ENCODE peak calls at places on chromosome 7, in eight cellular contexts. One of them, this sample, is unnamed.
A peak's percentile ranks its signal among the peaks of the same experiment; 100 is the strongest.

GRCh38 chr7:11203224-11203623 is 229.6 kb downstream of the PHF14 start:
- DNase-seq in A549: no peak
- DNase-seq in H1: no peak
- DNase-seq in K562: no peak
- DNase-seq in HCT116: no peak
- DNase-seq in SK-N-SH: no peak
- DNase-seq in GM12878: no peak
- DNase-seq in HepG2: no peak
- DNase-seq in this sample: no peak

GRCh38 chr7:17239683-17240521 is 58.5 kb upstream of the AHR start:
- DNase-seq in A549: peak; percentile 35
- DNase-seq in H1: no peak
- DNase-seq in K562: no peak
- DNase-seq in HCT116: peak; percentile 7
- DNase-seq in SK-N-SH: no peak
- DNase-seq in GM12878: no peak
- DNase-seq in HepG2: peak; percentile 91
- DNase-seq in this sample: peak; percentile 75

GRCh38 chr7:98518159-98518947 is 98.7 kb upstream of the NPTX2 start:
- DNase-seq in A549: no peak
- DNase-seq in H1: no peak
- DNase-seq in K562: no peak
- DNase-seq in HCT116: no peak
- DNase-seq in SK-N-SH: no peak
- DNase-seq in GM12878: no peak
- DNase-seq in HepG2: no peak
- DNase-seq in this sample: no peak

GRCh38 chr7:140542226-140542625 is 62.9 kb upstream of the MKRN1 start:
- DNase-seq in A549: no peak
- DNase-seq in H1: no peak
- DNase-seq in K562: no peak
- DNase-seq in HCT116: no peak
- DNase-seq in SK-N-SH: no peak
- DNase-seq in GM12878: no peak
- DNase-seq in HepG2: no peak
- DNase-seq in this sample: peak; percentile 63

GRCh38 chr7:3080106-3080505 is 36.4 kb upstream of the CARD11 start:
- DNase-seq in A549: no peak
- DNase-seq in H1: no peak
- DNase-seq in K562: no peak
- DNase-seq in HCT116: no peak
- DNase-seq in SK-N-SH: no peak
- DNase-seq in GM12878: no peak
- DNase-seq in HepG2: no peak
- DNase-seq in this sample: no peak

GRCh38 chr7:98630149-98630548 is 13.1 kb downstream of the NPTX2 start:
- DNase-seq in A549: no peak
- DNase-seq in H1: no peak
- DNase-seq in K562: no peak
- DNase-seq in HCT116: no peak
- DNase-seq in SK-N-SH: no peak
- DNase-seq in GM12878: no peak
- DNase-seq in HepG2: no peak
- DNase-seq in this sample: no peak

GRCh38 chr7:123711832-123712293 is 36.9 kb downstream of the WASL start:
- DNase-seq in A549: no peak
- DNase-seq in H1: no peak
- DNase-seq in K562: peak; percentile 81
- DNase-seq in HCT116: no peak
- DNase-seq in SK-N-SH: no peak
- DNase-seq in GM12878: no peak
- DNase-seq in HepG2: no peak
- DNase-seq in this sample: no peak

GRCh38 chr7:12564996-12565764 is 5.3 kb upstream of the SCIN start:
- DNase-seq in A549: no peak
- DNase-seq in H1: no peak
- DNase-seq in K562: no peak
- DNase-seq in HCT116: no peak
- DNase-seq in SK-N-SH: no peak
- DNase-seq in GM12878: no peak
- DNase-seq in HepG2: no peak
- DNase-seq in this sample: no peak

GRCh38 chr7:29255839-29256782 is 61.5 kb downstream of the CHN2 start:
- DNase-seq in A549: no peak
- DNase-seq in H1: no peak
- DNase-seq in K562: no peak
- DNase-seq in HCT116: no peak
- DNase-seq in SK-N-SH: no peak
- DNase-seq in GM12878: no peak
- DNase-seq in HepG2: no peak
- DNase-seq in this sample: no peak

GRCh38 chr7:56449762-56450161 is 333.5 kb upstream of the NUPR2 start:
- DNase-seq in A549: no peak
- DNase-seq in H1: no peak
- DNase-seq in K562: no peak
- DNase-seq in HCT116: no peak
- DNase-seq in SK-N-SH: no peak
- DNase-seq in GM12878: no peak
- DNase-seq in HepG2: no peak
- DNase-seq in this sample: no peak

GRCh38 chr7:129423700-129424410 is 10.4 kb upstream of the STRIP2 start:
- DNase-seq in A549: no peak
- DNase-seq in H1: no peak
- DNase-seq in K562: peak; percentile 87
- DNase-seq in HCT116: no peak
- DNase-seq in SK-N-SH: peak; percentile 43
- DNase-seq in GM12878: no peak
- DNase-seq in HepG2: peak; percentile 12
- DNase-seq in this sample: peak; percentile 25

DNA sequence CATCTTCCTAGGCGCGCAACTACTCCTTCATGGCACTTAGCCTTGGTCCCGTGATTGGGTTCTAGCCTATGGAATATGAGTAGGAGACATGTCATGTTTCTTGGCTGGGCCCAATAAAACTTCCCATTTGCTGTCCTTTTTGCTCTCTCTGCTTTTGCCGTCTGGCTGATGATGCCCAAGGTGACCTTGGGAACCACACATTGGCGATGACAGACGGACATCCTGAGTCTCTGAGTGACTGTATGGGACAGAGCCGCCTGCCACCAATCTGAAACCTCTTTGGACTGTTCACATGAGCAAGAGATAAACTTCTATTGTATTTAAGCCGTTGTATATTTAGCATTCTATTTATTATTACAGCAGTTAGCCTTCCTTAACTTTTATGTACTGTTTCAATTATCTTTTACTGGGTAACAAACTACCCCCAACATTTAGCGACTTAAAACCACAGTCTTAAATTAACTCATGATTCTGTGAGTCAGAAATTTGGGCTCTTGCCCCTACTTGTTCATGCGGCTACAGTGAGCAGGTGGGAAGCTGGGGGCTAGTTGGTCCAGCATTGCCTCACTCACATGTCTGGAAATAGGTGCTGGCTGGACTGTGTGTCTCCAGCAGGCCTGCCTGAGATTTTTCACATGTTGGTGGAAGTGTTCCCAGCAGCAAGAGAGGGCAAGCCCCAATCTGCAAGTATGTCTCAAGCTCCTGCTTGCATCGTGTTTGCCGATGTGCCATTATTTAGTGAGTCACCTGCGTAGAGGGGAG is 71.7 kb downstream of the NOD1 start:
- DNase-seq in A549: no peak
- DNase-seq in H1: peak; percentile 34
- DNase-seq in K562: no peak
- DNase-seq in HCT116: no peak
- DNase-seq in SK-N-SH: no peak
- DNase-seq in GM12878: no peak
- DNase-seq in HepG2: no peak
- DNase-seq in this sample: no peak
- TF ChIP-seq RAD21 in A549: no peak
- TF ChIP-seq RAD21 in H1: no peak
- TF ChIP-seq RAD21 in K562: no peak
- TF ChIP-seq RAD21 in HCT116: no peak
- TF ChIP-seq RAD21 in SK-N-SH: no peak
- TF ChIP-seq RAD21 in GM12878: no peak
- TF ChIP-seq RAD21 in HepG2: no peak
- TF ChIP-seq RAD21 in this sample: no peak

GRCh38 chr7:119252962-119253361 is 1020.0 kb upstream of the KCND2 start:
- DNase-seq in A549: no peak
- DNase-seq in H1: no peak
- DNase-seq in K562: no peak
- DNase-seq in HCT116: no peak
- DNase-seq in SK-N-SH: no peak
- DNase-seq in GM12878: no peak
- DNase-seq in HepG2: no peak
- DNase-seq in this sample: no peak

GRCh38 chr7:119256446-119257131 is 1016.4 kb upstream of the KCND2 start:
- DNase-seq in A549: no peak
- DNase-seq in H1: no peak
- DNase-seq in K562: no peak
- DNase-seq in HCT116: no peak
- DNase-seq in SK-N-SH: no peak
- DNase-seq in GM12878: no peak
- DNase-seq in HepG2: no peak
- DNase-seq in this sample: no peak

GRCh38 chr7:119256001-119256400 is 1017.0 kb upstream of the KCND2 start:
- DNase-seq in A549: no peak
- DNase-seq in H1: no peak
- DNase-seq in K562: no peak
- DNase-seq in HCT116: no peak
- DNase-seq in SK-N-SH: no peak
- DNase-seq in GM12878: no peak
- DNase-seq in HepG2: no peak
- DNase-seq in this sample: no peak

DNA sequence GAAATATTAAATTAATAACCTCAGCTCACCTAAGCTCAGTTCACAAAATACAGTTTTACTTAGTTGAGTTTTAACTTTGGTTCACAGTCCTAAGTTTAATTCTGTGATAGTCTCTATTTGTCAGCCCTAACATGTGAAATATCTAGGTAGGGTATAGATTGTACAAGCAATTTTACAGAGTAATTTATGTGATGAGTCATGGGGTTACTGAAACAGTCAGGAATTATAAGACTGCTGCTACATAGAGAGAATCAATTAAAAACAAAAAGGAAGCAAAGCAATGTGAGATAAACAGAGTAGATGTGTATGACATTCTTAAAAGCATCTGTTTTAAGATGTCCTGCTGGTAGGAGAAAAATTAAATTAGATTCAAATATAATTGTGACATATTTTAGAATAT is 1018.2 kb upstream of the KCND2 start:
- DNase-seq in A549: no peak
- DNase-seq in H1: no peak
- DNase-seq in K562: no peak
- DNase-seq in HCT116: no peak
- DNase-seq in SK-N-SH: no peak
- DNase-seq in GM12878: no peak
- DNase-seq in HepG2: no peak
- DNase-seq in this sample: no peak
- TF ChIP-seq RAD21 in A549: no peak
- TF ChIP-seq RAD21 in H1: no peak
- TF ChIP-seq RAD21 in K562: no peak
- TF ChIP-seq RAD21 in HCT116: no peak
- TF ChIP-seq RAD21 in SK-N-SH: no peak
- TF ChIP-seq RAD21 in GM12878: no peak
- TF ChIP-seq RAD21 in HepG2: no peak
- TF ChIP-seq RAD21 in this sample: no peak

DNA sequence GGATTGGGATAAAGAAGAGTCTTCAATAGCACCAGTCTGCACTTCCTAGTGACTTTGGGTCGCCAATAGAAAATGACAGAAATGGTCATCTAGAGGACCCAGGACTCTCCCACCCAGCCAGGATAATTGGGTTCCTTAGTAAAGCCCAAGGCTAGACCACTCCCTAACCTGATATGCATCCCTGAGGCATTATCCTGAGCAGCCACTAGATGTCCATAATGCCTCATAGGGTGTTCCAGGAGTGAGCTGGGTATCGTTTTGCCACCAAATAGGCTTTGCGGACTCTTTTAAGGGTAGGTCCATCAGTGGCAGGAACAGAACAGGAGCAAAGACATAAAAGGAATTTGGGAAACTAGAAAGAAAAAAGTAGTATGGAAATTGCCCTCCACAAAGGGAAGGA is 4.5 kb upstream of the LRRC4 start:
- DNase-seq in A549: peak; percentile 44
- DNase-seq in H1: no peak
- DNase-seq in K562: peak; percentile 42
- DNase-seq in HCT116: no peak
- DNase-seq in SK-N-SH: peak; percentile 74
- DNase-seq in GM12878: no peak
- DNase-seq in HepG2: peak; percentile 21
- DNase-seq in this sample: no peak
- TF ChIP-seq RAD21 in A549: peak; percentile 48
- TF ChIP-seq RAD21 in H1: peak; percentile 83
- TF ChIP-seq RAD21 in K562: peak; percentile 20
- TF ChIP-seq RAD21 in HCT116: peak; percentile 45
- TF ChIP-seq RAD21 in SK-N-SH: peak; percentile 86
- TF ChIP-seq RAD21 in GM12878: peak; percentile 44
- TF ChIP-seq RAD21 in HepG2: no peak
- TF ChIP-seq RAD21 in this sample: peak; percentile 51

GRCh38 chr7:5183155-5183554 is 6.9 kb upstream of the WIPI2 start:
- DNase-seq in A549: no peak
- DNase-seq in H1: no peak
- DNase-seq in K562: no peak
- DNase-seq in HCT116: no peak
- DNase-seq in SK-N-SH: no peak
- DNase-seq in GM12878: no peak
- DNase-seq in HepG2: no peak
- DNase-seq in this sample: no peak

GRCh38 chr7:5183899-5184298 is 6.1 kb upstream of the WIPI2 start:
- DNase-seq in A549: no peak
- DNase-seq in H1: no peak
- DNase-seq in K562: no peak
- DNase-seq in HCT116: no peak
- DNase-seq in SK-N-SH: no peak
- DNase-seq in GM12878: no peak
- DNase-seq in HepG2: no peak
- DNase-seq in this sample: no peak

DNA sequence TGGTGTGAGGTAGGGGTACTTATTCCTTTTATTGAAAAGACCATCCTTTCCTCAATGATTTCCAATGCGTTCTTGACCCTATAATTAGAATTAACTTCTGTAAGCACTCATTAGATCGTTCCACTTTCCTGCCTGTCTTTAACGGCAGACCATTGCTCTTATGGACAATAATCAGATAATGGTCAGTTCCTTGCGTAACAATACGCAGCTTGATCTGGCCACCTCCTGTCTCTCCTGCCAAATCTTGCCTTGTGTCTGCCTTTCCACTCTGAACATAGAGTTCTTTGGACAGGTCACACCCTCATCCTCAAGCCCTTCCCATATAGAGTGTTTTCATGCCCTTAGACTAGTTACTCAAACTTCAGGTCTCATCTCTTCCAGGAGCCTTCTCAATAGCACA is 2.4 kb upstream of the WIPI2 start:
- DNase-seq in A549: no peak
- DNase-seq in H1: no peak
- DNase-seq in K562: no peak
- DNase-seq in HCT116: no peak
- DNase-seq in SK-N-SH: no peak
- DNase-seq in GM12878: no peak
- DNase-seq in HepG2: no peak
- DNase-seq in this sample: no peak
- TF ChIP-seq RAD21 in A549: no peak
- TF ChIP-seq RAD21 in H1: no peak
- TF ChIP-seq RAD21 in K562: no peak
- TF ChIP-seq RAD21 in HCT116: no peak
- TF ChIP-seq RAD21 in SK-N-SH: no peak
- TF ChIP-seq RAD21 in GM12878: no peak
- TF ChIP-seq RAD21 in HepG2: no peak
- TF ChIP-seq RAD21 in this sample: no peak

This sample was measured in IMR-90.